ENCODE peak calls at places on chromosomes 5 and 9, in eight cellular contexts. D is cardiac muscle cell, U is kidney epithelial cell, K is esophagus squamous epithelium, Z is body of pancreas, X is IMR-90, O is heart right ventricle, W is lower lobe of right lung. A is an unnamed sample.

GRCh38 chr9:78273761-78274160 is 23.2 kb upstream of the PSAT1 start:
- DNase-seq in D (no peak), U (no peak), K (no peak), Z (no peak), X (peak; percentile 74), O (no peak), W (no peak), A (no peak)

GRCh38 chr5:78586251-78586650 is 62.3 kb downstream of the LHFPL2 start:
- DNase-seq in D (no peak), U (peak; percentile 90), K (no peak), Z (no peak), X (peak; percentile 100), O (no peak), W (no peak), A (no peak)

GRCh38 chr9:4750021-4750673 is 9.1 kb upstream of the AK3 start:
- DNase-seq in D (peak; percentile 39), U (no peak), K (no peak), Z (no peak), X (peak; percentile 61), O (no peak), W (no peak), A (no peak)

GRCh38 chr5:139341187-139341688 is 416 bp upstream of the PAIP2 start:
- DNase-seq in D (no peak), U (no peak), K (no peak), Z (no peak), X (no peak), O (no peak), W (no peak), A (no peak)

GRCh38 chr5:109170629-109171350 is 239.0 kb downstream of the PJA2 start:
- DNase-seq in D (no peak), U (no peak), K (no peak), Z (no peak), X (no peak), O (no peak), W (no peak), A (no peak)

GRCh38 chr9:134220311-134220710 is 55.9 kb upstream of the RNU6ATAC start:
- DNase-seq in D (no peak), U (no peak), K (no peak), Z (peak; percentile 31), X (no peak), O (no peak), W (peak; percentile 40), A (no peak)

GRCh38 chr5:34039398-34040157 is 3.4 kb downstream of the C1QTNF3 start:
- DNase-seq in D (no peak), U (no peak), K (no peak), Z (no peak), X (no peak), O (no peak), W (no peak), A (no peak)

GRCh38 chr9:2765250-2765880 is 48.1 kb downstream of the KCNV2 start:
- DNase-seq in D (no peak), U (no peak), K (no peak), Z (no peak), X (no peak), O (no peak), W (no peak), A (no peak)

GRCh38 chr5:60248900-60249299 is 355.4 kb upstream of the PDE4D start:
- DNase-seq in D (no peak), U (no peak), K (no peak), Z (no peak), X (no peak), O (peak; percentile 6), W (no peak), A (no peak)

GRCh38 chr5:107415762-107416161 is 255.0 kb downstream of the EFNA5 start:
- DNase-seq in D (no peak), U (no peak), K (no peak), Z (no peak), X (no peak), O (no peak), W (no peak), A (no peak)

GRCh38 chr9:133571896-133572595 is 37.1 kb downstream of the FAM163B start:
- DNase-seq in D (no peak), U (no peak), K (no peak), Z (no peak), X (no peak), O (no peak), W (no peak), A (no peak)

GRCh38 chr9:32701321-32702022 is 66.0 kb upstream of the TAF1L start:
- DNase-seq in D (no peak), U (no peak), K (no peak), Z (no peak), X (peak; percentile 26), O (no peak), W (no peak), A (no peak)

GRCh38 chr9:37466037-37466709 is 923 bp upstream of the ZBTB5 start:
- DNase-seq in D (peak; percentile 69), U (no peak), K (peak; percentile 14), Z (peak; percentile 89), X (no peak), O (peak; percentile 68), W (peak; percentile 75), A (peak; percentile 80)

GRCh38 chr9:114093031-114093471 is 6.0 kb downstream of the KIF12 start:
- DNase-seq in D (no peak), U (no peak), K (no peak), Z (no peak), X (no peak), O (no peak), W (no peak), A (no peak)

GRCh38 chr5:80757290-80757689 is 102.5 kb upstream of the DHFR start:
- DNase-seq in D (no peak), U (no peak), K (no peak), Z (no peak), X (no peak), O (no peak), W (no peak), A (no peak)

GRCh38 chr9:133996531-133997520 is 4.7 kb upstream of the VAV2 start:
- DNase-seq in D (no peak), U (no peak), K (no peak), Z (no peak), X (no peak), O (no peak), W (peak; percentile 42), A (no peak)

GRCh38 chr9:6007770-6008168 is 7.7 kb downstream of the RANBP6 start:
- DNase-seq in D (peak; percentile 95), U (no peak), K (peak; percentile 46), Z (peak; percentile 79), X (peak; percentile 42), O (peak; percentile 78), W (peak; percentile 85), A (peak; percentile 89)

GRCh38 chr5:104241051-104241450 is 678.5 kb upstream of the NUDT12 start:
- DNase-seq in D (no peak), U (no peak), K (no peak), Z (no peak), X (no peak), O (no peak), W (no peak), A (no peak)

GRCh38 chr9:134602547-134603362 is 38.8 kb upstream of the COL5A1 start:
- DNase-seq in D (peak; percentile 72), U (peak; percentile 65), K (no peak), Z (peak; percentile 39), X (peak; percentile 99), O (peak; percentile 36), W (peak; percentile 46), A (peak; percentile 14)

GRCh38 chr5:89703799-89704198 is 705.8 kb downstream of the CETN3 start:
- DNase-seq in D (peak; percentile 52), U (peak; percentile 26), K (no peak), Z (no peak), X (no peak), O (no peak), W (no peak), A (no peak)

GRCh38 chr9:120151806-120152205 is 428.2 kb downstream of the CDK5RAP2 start:
- DNase-seq in D (no peak), U (no peak), K (no peak), Z (no peak), X (no peak), O (no peak), W (no peak), A (no peak)

DNA sequence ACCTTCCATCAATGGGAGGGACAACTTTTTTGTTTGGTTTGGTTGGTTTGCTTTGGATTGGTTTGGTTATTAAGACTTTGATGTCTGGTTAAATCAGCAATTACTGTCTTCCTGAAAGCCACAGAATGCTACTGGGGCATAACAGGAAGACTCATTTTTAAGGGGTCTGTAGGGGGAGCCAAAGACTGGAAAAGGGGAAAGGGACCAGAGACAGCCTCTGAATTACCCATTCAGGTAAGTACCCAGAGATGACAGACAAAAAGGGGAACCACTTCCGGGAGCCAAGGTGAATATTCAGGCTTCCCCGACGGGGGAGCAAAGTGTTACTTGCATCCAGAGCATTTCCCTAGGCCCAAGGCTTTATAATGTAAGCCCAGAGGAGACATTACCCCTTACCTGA is 4.6 kb upstream of the FEM1C start:
- DNase-seq in D (no peak), U (no peak), K (no peak), Z (no peak), X (peak; percentile 19), O (no peak), W (no peak), A (no peak)
- TF ChIP-seq CTCF in D (peak; percentile 38), U (no peak), K (no peak), Z (no peak), X (peak; percentile 40), O (peak; percentile 22), W (peak; percentile 9), A (no peak)

GRCh38 chr5:3590253-3590966 is 5.2 kb upstream of the IRX1 start:
- DNase-seq in D (no peak), U (no peak), K (no peak), Z (no peak), X (no peak), O (no peak), W (no peak), A (no peak)
- H3K27me3 ChIP-seq in D (peaks cover 98% of the 10 kb centered on the region), U (peaks cover 58% of the 10 kb centered on the region), K (peaks cover 56% of the 10 kb centered on the region), Z (peaks cover 17% of the 10 kb centered on the region), X (peaks cover 39% of the 10 kb centered on the region), O (peaks cover 91% of the 10 kb centered on the region), W (peaks cover 87% of the 10 kb centered on the region), A (peaks cover 22% of the 10 kb centered on the region)

GRCh38 chr5:41843456-41844112 is 26.6 kb downstream of the OXCT1 start:
- DNase-seq in D (peak; percentile 71), U (peak; percentile 14), K (no peak), Z (peak; percentile 23), X (peak; percentile 75), O (peak; percentile 51), W (no peak), A (peak; percentile 54)
- TF ChIP-seq CTCF in D (peak; percentile 79), U (peak; percentile 72), K (peak; percentile 74), Z (peak; percentile 68), X (peak; percentile 95), O (peak; percentile 79), W (peak; percentile 76), A (peak; percentile 72)

GRCh38 chr5:16937023-16937379 is 913 bp upstream of the MYO10 start:
- DNase-seq in D (no peak), U (no peak), K (no peak), Z (peak; percentile 87), X (no peak), O (no peak), W (peak; percentile 59), A (peak; percentile 70)

GRCh38 chr5:16935271-16936149 is 578 bp downstream of the MYO10 start:
- DNase-seq in D (peak; percentile 63), U (no peak), K (peak; percentile 4), Z (peak; percentile 67), X (no peak), O (peak; percentile 34), W (peak; percentile 64), A (no peak)

GRCh38 chr5:16936150-16937022 is at the start of gene MYO10:
- DNase-seq in D (peak; percentile 91), U (no peak), K (no peak), Z (peak; percentile 83), X (peak; percentile 80), O (peak; percentile 73), W (peak; percentile 83), A (peak; percentile 89)

GRCh38 chr5:16934669-16935068 is 1.4 kb downstream of the MYO10 start:
- DNase-seq in D (peak; percentile 24), U (no peak), K (no peak), Z (no peak), X (peak; percentile 45), O (no peak), W (no peak), A (no peak)

GRCh38 chr5:16937503-16938161 is 1.5 kb upstream of the MYO10 start:
- DNase-seq in D (no peak), U (no peak), K (no peak), Z (no peak), X (no peak), O (no peak), W (no peak), A (no peak)
- H3K27me3 ChIP-seq in D (peaks cover 20% of the 10 kb centered on the region), U (no peaks in the 10 kb centered on the region), K (no peaks in the 10 kb centered on the region), Z (no peaks in the 10 kb centered on the region), X (no peaks in the 10 kb centered on the region), O (peaks cover 34% of the 10 kb centered on the region), W (no peaks in the 10 kb centered on the region), A (no peaks in the 10 kb centered on the region)